ENCODE peak calls at places on chromosome 14, in ten cellular contexts. C is NB4; V is right lobe of liver; Z is GM12865; S is activated CD4-positive, alpha-beta T cell treated with anti-CD3 and anti-CD28 coated beads, Interleukin-2, amount 50 U/mL, for 1 hour; G is T-helper 1 cell; P is tibial nerve; O is NCI-H1694 treated with DMSO at 0.1 percent for 48 hours; K is activated naive CD8-positive, alpha-beta T cell treated with anti-CD3 and anti-CD28 coated beads for 36 hours; R is stimulated activated CD4-positive, alpha-beta T cell treated with anti-CD3 and anti-CD28 coated beads, TNF-alpha, amount 100 ng/mL, for 24 hours. B is an unnamed sample.

GRCh38 chr14:75046899-75047298 is 4.4 kb downstream of the MLH3 start:
- DNase-seq in C (no peak), V (no peak), Z (no peak), S (no peak), G (no peak), P (no peak), O (no peak), K (no peak), R (no peak), B (no peak)

GRCh38 chr14:37900582-37900981 is 305.2 kb downstream of the TTC6 start:
- DNase-seq in C (no peak), V (no peak), Z (no peak), S (no peak), G (no peak), P (no peak), O (no peak), K (no peak), R (no peak), B (no peak)

GRCh38 chr14:35825968-35826217 is 245 bp upstream of the BRMS1L start:
- DNase-seq in C (no peak), V (no peak), Z (no peak), S (no peak), G (no peak), P (no peak), O (no peak), K (no peak), R (no peak), B (no peak)

GRCh38 chr14:89576132-89576923 is 159.3 kb upstream of the FOXN3 start:
- DNase-seq in C (no peak), V (no peak), Z (no peak), S (no peak), G (no peak), P (no peak), O (no peak), K (no peak), R (no peak), B (no peak)

GRCh38 chr14:53528114-53528513 is 375.0 kb upstream of the DDHD1 start:
- DNase-seq in C (no peak), V (no peak), Z (no peak), S (no peak), G (no peak), P (no peak), O (no peak), K (no peak), R (no peak), B (no peak)

GRCh38 chr14:22939684-22940083 is 10.5 kb upstream of the PRMT5 start:
- DNase-seq in C (no peak), V (no peak), Z (no peak), S (no peak), G (no peak), P (no peak), O (no peak), K (no peak), R (no peak), B (no peak)

GRCh38 chr14:76872796-76873432 is 46.7 kb downstream of the LRRC74A start:
- DNase-seq in C (peak), V (peak), Z (peak), S (peak), G (peak), P (peak), O (peak), K (peak), R (peak), B (peak)

GRCh38 chr14:35261774-35262173 is 30.4 kb upstream of the PSMA6 start:
- DNase-seq in C (peak), V (no peak), Z (peak), S (no peak), G (no peak), P (peak), O (no peak), K (no peak), R (no peak), B (no peak)

GRCh38 chr14:21241218-21241819 is 27.9 kb downstream of the HNRNPC start:
- DNase-seq in C (peak), V (no peak), Z (no peak), S (no peak), G (no peak), P (no peak), O (peak), K (no peak), R (no peak), B (peak)

GRCh38 chr14:37246427-37246829 is 48.7 kb downstream of the MIPOL1 start:
- DNase-seq in C (peak), V (no peak), Z (peak), S (no peak), G (no peak), P (no peak), O (peak), K (no peak), R (no peak), B (peak)

GRCh38 chr14:24145700-24146621 is at the start of gene PSME2:
- DNase-seq in C (peak), V (no peak), Z (no peak), S (no peak), G (no peak), P (no peak), O (no peak), K (no peak), R (no peak), B (peak)

GRCh38 chr14:28744126-28744525 is 22.5 kb upstream of the FOXG1 start:
- DNase-seq in C (no peak), V (no peak), Z (no peak), S (no peak), G (no peak), P (no peak), O (no peak), K (no peak), R (no peak), B (no peak)

GRCh38 chr14:94165744-94166143 is 8.4 kb upstream of the PPP4R4 start:
- DNase-seq in C (no peak), V (no peak), Z (no peak), S (no peak), G (no peak), P (no peak), O (no peak), K (no peak), R (no peak), B (no peak)

GRCh38 chr14:91858536-91859275 is 8.6 kb downstream of the TC2N start:
- DNase-seq in C (peak), V (no peak), Z (peak), S (no peak), G (no peak), P (no peak), O (no peak), K (no peak), R (no peak), B (peak)

GRCh38 chr14:93926209-93926872 is 803 bp upstream of the FAM181A start:
- DNase-seq in C (no peak), V (no peak), Z (no peak), S (no peak), G (no peak), P (no peak), O (no peak), K (no peak), R (no peak), B (no peak)

GRCh38 chr14:101031186-101031585 is 127.7 kb upstream of the RTL1 start:
- DNase-seq in C (peak), V (peak), Z (no peak), S (no peak), G (no peak), P (no peak), O (no peak), K (no peak), R (no peak), B (no peak)

GRCh38 chr14:47674148-47674545 is 1.3 kb downstream of the MDGA2 start:
- DNase-seq in C (no peak), V (no peak), Z (no peak), S (no peak), G (no peak), P (no peak), O (no peak), K (no peak), R (no peak), B (no peak)

GRCh38 chr14:33767721-33768457 is 183.0 kb downstream of the EGLN3 start:
- DNase-seq in C (no peak), V (no peak), Z (no peak), S (no peak), G (no peak), P (no peak), O (no peak), K (no peak), R (no peak), B (no peak)

GRCh38 chr14:23483216-23483854 is 13.8 kb downstream of the NGDN start:
- DNase-seq in C (peak), V (no peak), Z (peak), S (no peak), G (no peak), P (no peak), O (peak), K (peak), R (no peak), B (peak)

GRCh38 chr14:50311337-50311973 is 574 bp downstream of the L2HGDH start:
- DNase-seq in C (no peak), V (no peak), Z (no peak), S (no peak), G (no peak), P (peak), O (peak), K (no peak), R (no peak), B (peak)

B was measured in OCI-M1.